ENCODE peak calls at places on chromosome 22, in five cellular contexts. S is GM12865, Z is HFF-Myc, N is SK-N-SH, V is OCI-LY7. J is an unnamed sample.

GRCh38 chr22:27825174-27825573 is 23.6 kb upstream of the MN1 start:
- DNase-seq in S (peak), Z (no peak), N (no peak), V (peak), J (no peak)

GRCh38 chr22:17266261-17266971 is 47.2 kb upstream of the ADA2 start:
- DNase-seq in S (no peak), Z (no peak), N (no peak), V (no peak), J (peak)

GRCh38 chr22:22143448-22143847 is 101.1 kb upstream of the VPREB1 start:
- DNase-seq in S (no peak), Z (no peak), N (no peak), V (no peak), J (no peak)

GRCh38 chr22:31496735-31497146 is 405 bp downstream of the SFI1 start:
- DNase-seq in S (no peak), Z (no peak), N (no peak), V (peak), J (peak)

GRCh38 chr22:29231971-29232959 is 26.6 kb downstream of the EMID1 start:
- DNase-seq in S (no peak), Z (no peak), N (peak), V (no peak), J (no peak)

GRCh38 chr22:42680648-42681047 is 31.5 kb upstream of the CYB5R3 start:
- DNase-seq in S (no peak), Z (peak), N (no peak), V (no peak), J (no peak)

GRCh38 chr22:27223317-27224177 is 566.2 kb downstream of the MIAT start:
- DNase-seq in S (no peak), Z (peak), N (no peak), V (no peak), J (no peak)

GRCh38 chr22:43483266-43483665 is 71.5 kb downstream of the MPPED1 start:
- DNase-seq in S (no peak), Z (no peak), N (no peak), V (no peak), J (no peak)

GRCh38 chr22:17009640-17010291 is 1.7 kb upstream of the GAB4 start:
- DNase-seq in S (no peak), Z (no peak), N (no peak), V (peak), J (no peak)

GRCh38 chr22:50139843-50140415 is 30.6 kb upstream of the PANX2 start:
- DNase-seq in S (peak), Z (no peak), N (no peak), V (peak), J (no peak)

GRCh38 chr22:50143096-50143495 is 27.4 kb upstream of the PANX2 start:
- DNase-seq in S (no peak), Z (no peak), N (no peak), V (no peak), J (no peak)

GRCh38 chr22:50141462-50141861 is 29.1 kb upstream of the PANX2 start:
- DNase-seq in S (no peak), Z (no peak), N (no peak), V (no peak), J (no peak)

GRCh38 chr22:50140615-50141014 is 29.9 kb upstream of the PANX2 start:
- DNase-seq in S (no peak), Z (no peak), N (no peak), V (no peak), J (no peak)

GRCh38 chr22:50141891-50142363 is 28.6 kb upstream of the PANX2 start:
- DNase-seq in S (no peak), Z (no peak), N (peak), V (no peak), J (peak)
- TF ChIP-seq CTCF in S (no peak), Z (no peak), N (no peak), V (peak), J (peak)

DNA sequence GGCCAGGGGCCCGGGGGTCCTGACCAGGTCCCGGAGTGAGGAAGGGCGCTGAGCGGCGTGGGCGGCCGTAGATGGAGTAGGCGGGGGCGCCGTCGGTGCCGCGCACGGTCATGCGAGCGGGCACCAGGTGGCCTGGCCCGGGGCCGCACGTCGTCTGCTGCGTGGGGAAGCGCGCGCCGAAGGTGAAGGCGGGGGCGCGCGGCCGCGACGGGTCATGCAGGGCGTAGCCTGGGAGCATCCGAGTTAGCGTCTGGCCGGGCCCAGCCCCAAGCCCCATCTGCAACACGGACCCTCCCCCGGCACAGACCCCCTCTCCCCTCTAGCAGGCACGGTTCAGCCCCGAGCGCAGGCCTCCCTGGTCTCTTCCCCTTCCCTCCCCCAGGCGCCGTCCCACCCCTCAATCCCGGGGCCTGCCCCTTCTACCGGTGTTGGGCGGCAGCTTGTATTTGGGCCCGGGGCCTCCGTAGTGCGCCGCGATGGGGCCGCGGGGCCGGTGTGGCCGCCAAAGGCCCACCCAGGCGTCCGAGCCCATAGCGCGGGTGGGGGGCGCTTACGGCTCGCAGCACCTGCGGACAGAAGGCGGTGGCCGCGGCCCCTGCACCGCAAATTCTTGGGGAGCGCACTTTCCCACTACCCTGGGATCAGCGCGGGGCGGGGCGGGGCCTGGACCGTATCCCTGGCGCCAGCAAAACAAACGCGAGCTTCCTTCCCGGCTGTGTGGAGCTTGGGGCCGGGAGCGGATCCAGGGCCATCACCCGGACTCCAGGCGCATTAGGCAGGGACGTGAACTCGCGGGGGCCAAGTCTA is 1.9 kb upstream of the TYMP start:
- DNase-seq in S (peak), Z (no peak), N (peak), V (peak), J (peak)
- TF ChIP-seq CTCF in S (no peak), Z (no peak), N (no peak), V (no peak), J (no peak)

DNA sequence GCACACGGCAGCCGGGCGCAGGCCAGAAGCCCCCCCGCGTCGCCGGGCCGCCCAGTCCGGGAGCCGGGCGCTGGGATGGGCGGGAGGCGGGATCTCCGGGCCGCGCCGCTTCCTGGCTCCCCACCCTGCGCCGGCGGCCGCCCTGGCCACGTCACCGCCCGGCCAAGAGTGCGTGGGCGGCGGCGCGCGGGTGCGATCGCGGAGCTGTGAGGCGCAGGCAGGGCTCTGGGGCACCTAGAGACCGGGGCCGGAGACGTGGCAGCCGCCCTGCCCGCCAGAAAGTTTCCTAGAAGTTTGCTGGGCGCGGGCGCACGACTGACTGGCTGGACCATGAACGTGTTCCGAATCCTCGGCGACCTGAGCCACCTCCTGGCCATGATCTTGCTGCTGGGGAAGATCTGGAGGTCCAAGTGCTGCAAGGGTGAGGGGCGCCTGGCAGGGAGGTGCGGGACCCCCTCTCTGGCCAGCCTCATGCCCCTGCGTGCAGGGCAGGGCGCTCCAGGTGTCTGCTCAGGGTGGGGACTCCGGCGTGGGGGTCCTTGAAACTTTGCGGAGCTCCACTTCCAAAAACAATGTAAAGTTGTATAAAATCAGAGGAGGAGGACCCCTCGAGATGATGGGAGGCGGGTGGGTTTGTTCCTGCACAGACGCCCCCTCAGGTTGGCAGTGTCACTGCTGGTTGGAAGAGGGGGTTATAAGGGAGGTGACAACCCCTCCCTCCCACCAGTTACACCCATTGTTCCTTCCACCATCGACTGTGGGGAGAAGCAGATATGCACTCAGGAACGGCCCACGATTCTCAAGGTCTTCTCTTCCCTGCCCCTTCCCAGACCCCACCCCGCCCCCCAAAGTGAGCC is at the start of gene KDELR3:
- DNase-seq in S (peak), Z (no peak), N (peak), V (no peak), J (peak)
- TF ChIP-seq CTCF in S (peak), Z (peak), N (peak), V (peak), J (peak)

GRCh38 chr22:50268655-50269113 is 1.5 kb downstream of the MAPK11 start:
- DNase-seq in S (no peak), Z (no peak), N (no peak), V (no peak), J (no peak)

GRCh38 chr22:50266994-50267393 is 3.2 kb downstream of the MAPK11 start:
- DNase-seq in S (no peak), Z (no peak), N (no peak), V (no peak), J (no peak)

GRCh38 chr22:50270302-50271010 is at the start of gene MAPK11:
- DNase-seq in S (peak), Z (no peak), N (peak), V (peak), J (peak)

GRCh38 chr22:50269573-50270301 is 443 bp downstream of the MAPK11 start:
- DNase-seq in S (peak), Z (no peak), N (peak), V (peak), J (peak)

DNA sequence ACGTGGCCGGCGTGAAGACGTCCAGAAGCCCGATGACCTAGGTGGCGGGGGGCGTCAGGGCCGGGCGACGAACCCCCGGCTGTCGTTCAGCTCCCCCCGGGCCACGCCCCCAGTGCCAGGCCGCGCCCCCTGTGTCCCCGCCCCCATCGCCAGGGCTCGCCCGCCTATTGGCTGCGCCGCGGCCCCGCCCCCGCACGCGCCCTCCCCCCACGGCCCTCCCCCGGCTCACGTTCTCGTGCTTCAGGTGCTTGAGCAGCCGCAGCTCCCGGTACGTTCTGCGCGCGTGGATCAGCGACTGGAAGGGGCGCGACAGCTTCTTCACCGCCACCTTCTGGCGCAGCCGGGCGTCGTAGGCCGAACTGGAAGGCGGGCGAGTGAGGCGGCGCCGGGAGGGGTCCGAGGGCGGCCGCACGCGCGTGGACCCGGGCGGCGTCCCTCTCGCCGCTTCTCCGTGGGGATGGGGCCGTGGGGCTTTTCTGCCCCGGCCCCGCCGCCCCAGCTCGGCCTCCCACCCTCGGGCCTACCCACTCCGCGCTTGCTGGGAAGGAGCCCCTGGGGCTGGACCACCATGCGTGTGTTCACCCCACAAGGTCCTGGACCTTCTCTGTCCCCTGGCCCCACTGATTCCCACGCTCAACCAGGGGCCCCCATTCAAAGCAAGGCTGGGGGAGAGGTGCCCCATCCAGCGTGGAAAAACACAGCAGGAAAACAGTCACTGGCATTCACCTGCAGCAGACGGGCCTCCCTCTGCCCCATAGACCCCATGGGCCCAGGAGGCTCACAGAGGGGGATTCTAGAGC is 2.4 kb downstream of the MAPK11 start:
- DNase-seq in S (peak), Z (no peak), N (peak), V (peak), J (no peak)
- TF ChIP-seq CTCF in S (peak), Z (peak), N (no peak), V (peak), J (no peak)

DNA sequence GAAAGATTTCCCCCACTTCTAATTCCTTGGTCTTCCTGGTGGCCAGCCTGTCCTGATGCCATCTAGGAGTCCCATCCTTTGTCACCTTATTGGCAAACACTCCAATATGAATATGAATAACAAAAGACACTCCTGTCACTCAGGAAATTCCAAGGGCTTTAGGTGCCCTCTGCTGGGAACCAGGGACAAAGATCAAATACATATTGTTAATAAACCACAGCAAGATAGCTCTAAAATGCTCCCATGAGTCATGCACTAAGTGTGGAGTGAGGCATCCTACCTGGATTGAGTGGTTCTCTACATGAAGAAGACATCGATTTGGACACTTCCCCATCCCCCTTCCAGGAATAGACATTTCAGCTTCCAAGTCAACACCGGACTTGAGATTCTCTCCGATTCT is 823.6 kb downstream of the TBC1D22A start:
- DNase-seq in S (no peak), Z (no peak), N (no peak), V (no peak), J (no peak)
- TF ChIP-seq CTCF in S (no peak), Z (no peak), N (no peak), V (peak), J (no peak)

GRCh38 chr22:44730490-44731356 is 21.7 kb upstream of the ARHGAP8 start:
- DNase-seq in S (no peak), Z (no peak), N (peak), V (no peak), J (no peak)

GRCh38 chr22:44730034-44730433 is 22.3 kb upstream of the ARHGAP8 start:
- DNase-seq in S (no peak), Z (no peak), N (no peak), V (no peak), J (no peak)

GRCh38 chr22:44727709-44728108 is 24.7 kb upstream of the ARHGAP8 start:
- DNase-seq in S (no peak), Z (no peak), N (peak), V (no peak), J (no peak)

GRCh38 chr22:44728761-44729261 is 23.6 kb upstream of the ARHGAP8 start:
- DNase-seq in S (no peak), Z (no peak), N (peak), V (no peak), J (no peak)

DNA sequence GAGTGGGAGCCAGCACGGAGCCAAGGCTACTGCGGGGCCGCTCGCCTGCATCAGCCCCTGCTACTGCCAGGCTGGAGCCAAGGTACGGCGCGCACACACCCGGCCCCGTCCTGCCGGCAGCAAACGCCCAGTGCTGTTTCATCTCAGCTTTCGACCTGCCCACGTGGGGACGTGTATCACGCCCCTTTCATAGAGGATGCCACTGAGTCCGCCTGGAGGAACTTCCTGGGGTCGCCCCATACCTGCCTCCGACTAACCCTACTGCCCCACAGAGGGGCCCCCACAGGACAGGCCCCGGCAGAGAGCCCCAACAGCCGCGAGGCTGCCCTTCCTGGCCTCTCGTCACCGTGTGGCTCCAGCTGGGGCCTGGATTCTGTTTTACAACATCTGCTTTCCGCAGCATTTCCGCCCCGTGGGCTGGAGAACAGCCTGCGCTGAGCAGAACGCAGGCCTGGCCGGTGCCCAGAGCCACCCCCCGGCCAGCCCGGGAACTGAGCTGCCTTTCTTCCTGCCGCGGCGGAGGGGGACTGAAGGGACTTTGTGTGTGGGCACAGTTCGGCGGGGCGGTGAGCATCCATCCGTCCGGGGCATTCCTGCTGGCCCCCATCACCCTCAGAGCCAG is 22.9 kb upstream of the ARHGAP8 start:
- DNase-seq in S (peak), Z (peak), N (peak), V (no peak), J (no peak)
- TF ChIP-seq CTCF in S (peak), Z (peak), N (no peak), V (no peak), J (no peak)

GRCh38 chr22:30251661-30252226 is 5.2 kb upstream of the LIF start:
- DNase-seq in S (no peak), Z (no peak), N (peak), V (no peak), J (no peak)
- TF ChIP-seq CTCF in S (no peak), Z (no peak), N (no peak), V (no peak), J (no peak)

J was measured in nephron progenitor cell.